ENCODE peak calls at places on chromosomes 13 and 19, in four cellular contexts. N, A, I and W are unnamed samples.

GRCh38 chr19:10206226-10206873 is 11.6 kb upstream of the DNMT1 start:
- DNase-seq in N (peak), I (no peak), A (no peak), W (no peak)

GRCh38 chr13:99386911-99387788 is 80.0 kb upstream of the GPR183 start:
- DNase-seq in I (peak), N (peak), A (peak), W (peak)

GRCh38 chr13:20498659-20499058 is 27.0 kb downstream of the CRYL1 start:
- DNase-seq in A (no peak), I (no peak), N (no peak), W (no peak)

GRCh38 chr13:98325724-98326123 is 148.7 kb upstream of the RNF113B start:
- DNase-seq in N (no peak), I (no peak), A (no peak), W (no peak)

GRCh38 chr13:51849145-51850101 is 4.4 kb upstream of the TMEM272 start:
- DNase-seq in A (peak), I (no peak), N (peak), W (peak)

GRCh38 chr19:42352216-42352892 is 26.9 kb downstream of the MEGF8 start:
- DNase-seq in N (no peak), A (no peak), I (no peak), W (peak)

GRCh38 chr19:36136975-36137686 is 2.7 kb upstream of the CAPNS1 start:
- DNase-seq in N (no peak), I (peak), A (peak), W (no peak)

GRCh38 chr13:72849571-72849970 is 67.6 kb downstream of the PIBF1 start:
- DNase-seq in I (no peak), N (no peak), A (no peak), W (no peak)

GRCh38 chr19:10751109-10751972 is 33.5 kb downstream of the DNM2 start:
- DNase-seq in I (no peak), N (no peak), A (no peak), W (no peak)

GRCh38 chr13:32824671-32825070 is 191.6 kb upstream of the KL start:
- DNase-seq in A (peak), I (peak), N (no peak), W (no peak)

GRCh38 chr19:10517760-10518443 is 655 bp upstream of the S1PR5 start:
- DNase-seq in N (no peak), I (no peak), A (no peak), W (peak)

GRCh38 chr19:56347163-56347778 is 32.6 kb upstream of the ZSCAN5A start:
- DNase-seq in I (no peak), N (no peak), A (no peak), W (no peak)

GRCh38 chr13:77460195-77460594 is 75.3 kb upstream of the SCEL start:
- DNase-seq in A (no peak), N (no peak), I (no peak), W (no peak)

GRCh38 chr19:38389101-38389925 is 816 bp downstream of the SPRED3 start:
- DNase-seq in A (no peak), I (no peak), N (no peak), W (no peak)

GRCh38 chr13:36549771-36550170 is 117.5 kb downstream of the CCNA1 start:
- DNase-seq in N (no peak), I (no peak), A (no peak), W (no peak)

GRCh38 chr13:52615134-52615801 is 27.0 kb upstream of the HNRNPA1L2 start:
- DNase-seq in A (no peak), I (no peak), N (no peak), W (no peak)

GRCh38 chr13:106033634-106034033 is 501.8 kb downstream of the EFNB2 start:
- DNase-seq in A (no peak), N (peak), I (no peak), W (no peak)

GRCh38 chr13:60990032-60990733 is 425.5 kb downstream of the PCDH20 start:
- DNase-seq in I (no peak), A (no peak), N (peak), W (no peak)

GRCh38 chr19:7635670-7636069 is 1.2 kb upstream of the STXBP2 start:
- DNase-seq in N (no peak), I (no peak), A (no peak), W (no peak)

GRCh38 chr13:32883501-32883900 is 132.7 kb upstream of the KL start:
- DNase-seq in I (no peak), N (no peak), A (no peak), W (no peak)

GRCh38 chr13:35704331-35704730 is 227.8 kb upstream of the MAB21L1 start:
- DNase-seq in I (no peak), A (no peak), N (no peak), W (no peak)

GRCh38 chr13:74444877-74445479 is 310.8 kb upstream of the KLF12 start:
- DNase-seq in N (no peak), A (no peak), I (no peak), W (no peak)

GRCh38 chr13:30991922-30992321 is 59.5 kb downstream of the TEX26 start:
- DNase-seq in I (no peak), N (no peak), A (no peak), W (no peak)

GRCh38 chr13:64529874-64530485 is 2700.2 kb downstream of the PCDH9 start:
- DNase-seq in I (no peak), A (peak), N (peak), W (peak)

GRCh38 chr19:2887391-2887914 is 13.3 kb upstream of the ZNF57 start:
- DNase-seq in A (peak), I (peak), N (peak), W (peak)

GRCh38 chr19:30131246-30131645 is 189.2 kb downstream of the URI1 start:
- DNase-seq in I (no peak), A (no peak), N (no peak), W (no peak)

GRCh38 chr19:18898533-18899408 is 2.8 kb upstream of the CERS1 start:
- DNase-seq in A (no peak), I (no peak), N (no peak), W (no peak)

GRCh38 chr13:27638521-27638920 is 16.8 kb downstream of the POLR1D start:
- DNase-seq in N (no peak), A (no peak), I (no peak), W (no peak)

GRCh38 chr19:58059681-58060080 is 599 bp downstream of the ZNF135 start:
- DNase-seq in I (no peak), N (no peak), A (no peak), W (no peak)

GRCh38 chr13:98293103-98293502 is 116.0 kb upstream of the RNF113B start:
- DNase-seq in I (no peak), N (peak), A (no peak), W (no peak)

DNA sequence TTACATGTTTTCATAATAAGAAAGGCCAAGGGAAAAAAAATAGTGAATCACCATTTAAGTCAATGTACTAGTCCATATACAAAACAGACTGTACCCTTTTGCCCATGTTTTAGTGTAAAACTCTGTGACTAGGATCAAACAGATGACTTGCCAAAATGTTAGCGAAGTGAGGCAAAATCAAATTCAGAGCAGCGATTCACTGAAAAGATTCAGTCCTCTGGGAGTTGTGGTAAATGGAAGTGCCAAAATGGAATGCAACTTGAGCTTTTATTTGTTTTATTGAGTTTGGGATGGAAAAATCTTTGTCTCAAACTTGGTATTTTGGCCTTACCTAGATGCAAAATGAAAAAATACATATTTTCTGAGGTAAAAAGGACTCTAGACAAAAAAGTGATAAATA is 9.1 kb downstream of the CDADC1 start:
- DNase-seq in I (no peak), A (no peak), N (no peak), W (no peak)
- TF ChIP-seq TCF7L2 in I (no peak), A (no peak), N (no peak), W (no peak)

GRCh38 chr13:79011179-79011578 is 352.2 kb upstream of the OBI1 start:
- DNase-seq in I (no peak), A (no peak), N (no peak), W (no peak)
- TF ChIP-seq TCF7L2 in I (no peak), A (no peak), N (no peak), W (no peak)

GRCh38 chr13:34076319-34076718 is 258.4 kb downstream of the RFC3 start:
- DNase-seq in N (no peak), I (no peak), A (no peak), W (no peak)
- TF ChIP-seq TCF7L2 in N (no peak), I (no peak), A (no peak), W (no peak)

GRCh38 chr13:24709186-24709913 is 29.1 kb downstream of the ATP12A start:
- DNase-seq in A (no peak), N (no peak), I (no peak), W (no peak)
- TF ChIP-seq TCF7L2 in A (no peak), N (no peak), I (no peak), W (no peak)

GRCh38 chr13:21668665-21669599 is 1.9 kb upstream of the FGF9 start:
- DNase-seq in I (no peak), N (no peak), A (no peak), W (no peak)
- TF ChIP-seq TCF7L2 in I (no peak), N (no peak), A (no peak), W (no peak)

GRCh38 chr19:40578442-40578908 is 1.8 kb downstream of the SHKBP1 start:
- DNase-seq in I (no peak), N (no peak), A (no peak), W (peak)
- TF ChIP-seq TCF7L2 in I (no peak), N (no peak), A (no peak), W (no peak)

GRCh38 chr19:45103200-45103624 is 10.2 kb downstream of the PPP1R37 start:
- DNase-seq in N (no peak), I (no peak), A (no peak), W (no peak)
- TF ChIP-seq TCF7L2 in N (no peak), I (no peak), A (no peak), W (no peak)

DNA sequence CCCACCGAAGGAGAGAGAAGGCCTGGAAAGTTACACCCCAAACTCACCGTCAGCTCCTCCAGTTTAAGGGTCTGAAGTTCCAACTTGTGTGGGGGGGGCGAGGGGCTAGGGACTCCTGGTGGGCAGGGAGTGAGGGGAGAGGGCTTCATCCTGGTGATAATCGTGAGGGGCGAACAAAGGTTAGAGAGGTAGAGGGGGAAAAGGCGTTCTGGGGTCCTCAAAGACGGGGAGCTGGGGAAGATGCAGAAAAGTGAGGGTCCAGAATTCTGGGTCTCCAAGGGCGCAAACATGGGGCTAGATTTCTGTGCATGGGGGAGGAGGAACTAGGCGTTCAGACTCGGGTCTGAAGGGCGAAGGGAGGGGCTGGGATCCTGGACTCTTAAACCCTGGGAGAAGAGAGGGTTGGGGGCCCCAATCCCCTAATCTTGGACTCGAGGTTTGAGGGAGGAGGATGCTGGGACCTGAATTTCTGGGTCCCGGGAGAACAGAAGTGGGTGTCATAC is 4.7 kb downstream of the MAMSTR start:
- DNase-seq in I (no peak), A (no peak), N (no peak), W (no peak)
- TF ChIP-seq TCF7L2 in I (no peak), A (no peak), N (no peak), W (no peak)